ENCODE peak calls at places on chromosome 11, in eight cellular contexts. One of them, this sample, is unnamed.

GRCh38 chr11:955154-956049 is 29.7 kb downstream of the AP2A2 start:
- DNase-seq in adrenal gland: no peak
- DNase-seq in glutamatergic neuron: no peak
- DNase-seq in CD14-positive monocyte: no peak
- DNase-seq in uterus: no peak
- DNase-seq in cardiac muscle cell: no peak
- DNase-seq in cardiac fibroblast: no peak
- DNase-seq in WTC11: no peak
- DNase-seq in this sample: no peak

GRCh38 chr11:15955595-15955994 is 400.8 kb downstream of the SOX6 start:
- DNase-seq in adrenal gland: no peak
- DNase-seq in glutamatergic neuron: no peak
- DNase-seq in CD14-positive monocyte: no peak
- DNase-seq in uterus: no peak
- DNase-seq in cardiac muscle cell: no peak
- DNase-seq in cardiac fibroblast: no peak
- DNase-seq in WTC11: no peak
- DNase-seq in this sample: no peak

GRCh38 chr11:47442514-47442913 is 6.4 kb downstream of the RAPSN start:
- DNase-seq in adrenal gland: no peak
- DNase-seq in glutamatergic neuron: no peak
- DNase-seq in CD14-positive monocyte: no peak
- DNase-seq in uterus: no peak
- DNase-seq in cardiac muscle cell: no peak
- DNase-seq in cardiac fibroblast: no peak
- DNase-seq in WTC11: no peak
- DNase-seq in this sample: no peak

GRCh38 chr11:117872420-117872961 is 4.0 kb downstream of the FXYD6 start:
- DNase-seq in adrenal gland: peak
- DNase-seq in glutamatergic neuron: no peak
- DNase-seq in CD14-positive monocyte: no peak
- DNase-seq in uterus: peak
- DNase-seq in cardiac muscle cell: no peak
- DNase-seq in cardiac fibroblast: no peak
- DNase-seq in WTC11: no peak
- DNase-seq in this sample: no peak

GRCh38 chr11:72521672-72522071 is 87.3 kb upstream of the CLPB start:
- DNase-seq in adrenal gland: no peak
- DNase-seq in glutamatergic neuron: no peak
- DNase-seq in CD14-positive monocyte: no peak
- DNase-seq in uterus: no peak
- DNase-seq in cardiac muscle cell: no peak
- DNase-seq in cardiac fibroblast: no peak
- DNase-seq in WTC11: no peak
- DNase-seq in this sample: no peak

GRCh38 chr11:8834379-8834778 is 76.6 kb upstream of the AKIP1 start:
- DNase-seq in adrenal gland: no peak
- DNase-seq in glutamatergic neuron: no peak
- DNase-seq in CD14-positive monocyte: no peak
- DNase-seq in uterus: no peak
- DNase-seq in cardiac muscle cell: peak
- DNase-seq in cardiac fibroblast: peak
- DNase-seq in WTC11: no peak
- DNase-seq in this sample: no peak

GRCh38 chr11:20029193-20029592 is 131.1 kb downstream of the DBX1 start:
- DNase-seq in adrenal gland: no peak
- DNase-seq in glutamatergic neuron: no peak
- DNase-seq in CD14-positive monocyte: no peak
- DNase-seq in uterus: no peak
- DNase-seq in cardiac muscle cell: no peak
- DNase-seq in cardiac fibroblast: no peak
- DNase-seq in WTC11: no peak
- DNase-seq in this sample: peak

GRCh38 chr11:123806249-123806648 is at the start of gene OR6M1:
- DNase-seq in adrenal gland: no peak
- DNase-seq in glutamatergic neuron: no peak
- DNase-seq in CD14-positive monocyte: no peak
- DNase-seq in uterus: no peak
- DNase-seq in cardiac muscle cell: no peak
- DNase-seq in cardiac fibroblast: no peak
- DNase-seq in WTC11: no peak
- DNase-seq in this sample: no peak

GRCh38 chr11:17531071-17531817 is 13.0 kb downstream of the USH1C start:
- DNase-seq in adrenal gland: no peak
- DNase-seq in glutamatergic neuron: no peak
- DNase-seq in CD14-positive monocyte: no peak
- DNase-seq in uterus: no peak
- DNase-seq in cardiac muscle cell: no peak
- DNase-seq in cardiac fibroblast: no peak
- DNase-seq in WTC11: no peak
- DNase-seq in this sample: no peak

GRCh38 chr11:17003426-17003825 is 10.8 kb downstream of the PLEKHA7 start:
- DNase-seq in adrenal gland: no peak
- DNase-seq in glutamatergic neuron: no peak
- DNase-seq in CD14-positive monocyte: no peak
- DNase-seq in uterus: no peak
- DNase-seq in cardiac muscle cell: no peak
- DNase-seq in cardiac fibroblast: no peak
- DNase-seq in WTC11: no peak
- DNase-seq in this sample: no peak

GRCh38 chr11:43904737-43905515 is 24.3 kb downstream of the ALKBH3 start:
- DNase-seq in adrenal gland: no peak
- DNase-seq in glutamatergic neuron: no peak
- DNase-seq in CD14-positive monocyte: no peak
- DNase-seq in uterus: peak
- DNase-seq in cardiac muscle cell: peak
- DNase-seq in cardiac fibroblast: peak
- DNase-seq in WTC11: no peak
- DNase-seq in this sample: no peak

GRCh38 chr11:125123947-125124633 is 12.7 kb upstream of the TMEM218 start:
- DNase-seq in adrenal gland: peak
- DNase-seq in glutamatergic neuron: peak
- DNase-seq in CD14-positive monocyte: no peak
- DNase-seq in uterus: no peak
- DNase-seq in cardiac muscle cell: peak
- DNase-seq in cardiac fibroblast: peak
- DNase-seq in WTC11: peak
- DNase-seq in this sample: peak

GRCh38 chr11:77174559-77174958 is 46.5 kb downstream of the MYO7A start:
- DNase-seq in adrenal gland: peak
- DNase-seq in glutamatergic neuron: no peak
- DNase-seq in CD14-positive monocyte: no peak
- DNase-seq in uterus: no peak
- DNase-seq in cardiac muscle cell: no peak
- DNase-seq in cardiac fibroblast: no peak
- DNase-seq in WTC11: no peak
- DNase-seq in this sample: no peak

GRCh38 chr11:74577624-74578396 is 14.6 kb upstream of the POLD3 start:
- DNase-seq in adrenal gland: no peak
- DNase-seq in glutamatergic neuron: no peak
- DNase-seq in CD14-positive monocyte: no peak
- DNase-seq in uterus: no peak
- DNase-seq in cardiac muscle cell: peak
- DNase-seq in cardiac fibroblast: peak
- DNase-seq in WTC11: no peak
- DNase-seq in this sample: no peak

GRCh38 chr11:67310246-67311050 is 7.1 kb downstream of the SSH3 start:
- DNase-seq in adrenal gland: no peak
- DNase-seq in glutamatergic neuron: no peak
- DNase-seq in CD14-positive monocyte: no peak
- DNase-seq in uterus: no peak
- DNase-seq in cardiac muscle cell: no peak
- DNase-seq in cardiac fibroblast: no peak
- DNase-seq in WTC11: no peak
- DNase-seq in this sample: no peak

GRCh38 chr11:23778971-23779370 is 717.9 kb upstream of the LUZP2 start:
- DNase-seq in adrenal gland: no peak
- DNase-seq in glutamatergic neuron: no peak
- DNase-seq in CD14-positive monocyte: no peak
- DNase-seq in uterus: no peak
- DNase-seq in cardiac muscle cell: peak
- DNase-seq in cardiac fibroblast: peak
- DNase-seq in WTC11: no peak
- DNase-seq in this sample: no peak

GRCh38 chr11:44007746-44008501 is 39.9 kb upstream of the ACCSL start:
- DNase-seq in adrenal gland: no peak
- DNase-seq in glutamatergic neuron: peak
- DNase-seq in CD14-positive monocyte: no peak
- DNase-seq in uterus: peak
- DNase-seq in cardiac muscle cell: no peak
- DNase-seq in cardiac fibroblast: no peak
- DNase-seq in WTC11: no peak
- DNase-seq in this sample: no peak

GRCh38 chr11:117766576-117766975 is 30.4 kb downstream of the DSCAML1 start:
- DNase-seq in adrenal gland: no peak
- DNase-seq in glutamatergic neuron: no peak
- DNase-seq in CD14-positive monocyte: no peak
- DNase-seq in uterus: no peak
- DNase-seq in cardiac muscle cell: no peak
- DNase-seq in cardiac fibroblast: no peak
- DNase-seq in WTC11: no peak
- DNase-seq in this sample: no peak

GRCh38 chr11:62883677-62884076 is 3.0 kb downstream of the SLC3A2 start:
- DNase-seq in adrenal gland: no peak
- DNase-seq in glutamatergic neuron: no peak
- DNase-seq in CD14-positive monocyte: no peak
- DNase-seq in uterus: no peak
- DNase-seq in cardiac muscle cell: no peak
- DNase-seq in cardiac fibroblast: no peak
- DNase-seq in WTC11: no peak
- DNase-seq in this sample: no peak

DNA sequence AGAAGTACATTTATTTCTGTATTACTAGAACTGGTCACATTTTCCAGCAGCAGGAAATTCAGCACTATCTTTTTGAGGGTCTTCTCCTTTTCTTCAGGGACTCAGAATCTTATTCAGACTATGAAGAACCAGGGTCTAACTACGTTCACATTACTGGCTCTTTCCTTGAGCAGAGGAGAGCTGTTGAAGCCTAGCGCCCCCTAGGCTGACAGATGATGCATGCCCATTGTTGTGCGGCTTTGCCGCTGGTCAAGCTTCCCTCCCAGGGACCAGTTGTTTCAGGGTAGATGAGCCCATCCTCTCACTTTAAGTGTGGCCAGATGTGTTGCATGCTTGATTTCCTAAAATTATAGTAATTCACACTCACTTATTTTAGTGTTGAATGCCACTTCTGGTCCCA is 168.2 kb upstream of the PDGFD start:
- DNase-seq in adrenal gland: no peak
- DNase-seq in glutamatergic neuron: peak
- DNase-seq in CD14-positive monocyte: no peak
- DNase-seq in uterus: no peak
- DNase-seq in cardiac muscle cell: no peak
- DNase-seq in cardiac fibroblast: no peak
- DNase-seq in WTC11: peak
- DNase-seq in this sample: peak
- TF ChIP-seq CTCF in adrenal gland: no peak
- TF ChIP-seq CTCF in glutamatergic neuron: peak
- TF ChIP-seq CTCF in CD14-positive monocyte: peak
- TF ChIP-seq CTCF in uterus: no peak
- TF ChIP-seq CTCF in cardiac muscle cell: peak
- TF ChIP-seq CTCF in cardiac fibroblast: peak
- TF ChIP-seq CTCF in WTC11: peak
- TF ChIP-seq CTCF in this sample: peak

DNA sequence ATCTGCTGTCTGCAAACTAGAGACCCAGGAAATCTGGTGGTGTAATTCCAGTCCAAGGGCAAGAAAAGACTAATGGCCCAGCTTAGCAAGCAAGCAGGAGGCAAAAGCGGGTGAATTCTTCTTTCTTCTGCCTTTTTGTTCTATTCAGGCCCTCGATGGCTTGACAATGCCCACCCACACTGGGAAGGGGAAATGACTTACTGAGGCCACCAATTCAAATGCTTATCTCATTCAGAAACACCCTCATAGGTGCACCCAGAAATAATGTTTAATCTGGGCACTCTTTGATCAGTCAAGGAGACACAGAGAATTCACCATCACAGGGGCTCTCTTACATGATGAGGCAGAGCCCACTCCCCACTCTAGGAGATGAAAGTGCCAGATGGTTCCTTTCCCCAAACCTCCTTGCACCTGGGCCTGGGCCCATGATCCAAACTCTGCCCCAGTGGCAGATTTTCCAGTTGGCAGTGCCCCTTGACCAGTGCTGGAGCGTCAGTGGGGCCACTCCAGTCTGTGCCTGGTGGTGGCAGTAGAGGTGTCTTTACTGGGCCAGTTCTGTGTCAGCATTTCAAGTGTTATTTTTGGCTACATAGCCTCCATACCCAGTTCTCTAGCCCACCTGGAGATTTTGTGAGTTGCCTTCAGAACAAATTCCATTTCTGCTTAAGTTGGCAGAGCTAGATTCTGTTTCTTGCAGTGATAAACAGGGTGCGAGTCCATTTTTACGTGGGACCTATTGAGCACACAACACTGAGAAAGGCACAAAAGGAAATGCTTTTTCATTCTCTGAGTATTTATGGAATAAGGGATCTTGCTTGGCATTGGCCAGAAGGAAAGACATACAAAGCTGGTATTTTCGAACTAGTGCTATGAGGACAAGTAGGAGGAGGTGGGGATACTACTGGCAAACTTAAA is 7.5 kb downstream of the ELMOD1 start:
- DNase-seq in adrenal gland: peak
- DNase-seq in glutamatergic neuron: peak
- DNase-seq in CD14-positive monocyte: no peak
- DNase-seq in uterus: no peak
- DNase-seq in cardiac muscle cell: peak
- DNase-seq in cardiac fibroblast: peak
- DNase-seq in WTC11: peak
- DNase-seq in this sample: peak
- TF ChIP-seq CTCF in adrenal gland: peak
- TF ChIP-seq CTCF in glutamatergic neuron: peak
- TF ChIP-seq CTCF in CD14-positive monocyte: no peak
- TF ChIP-seq CTCF in uterus: no peak
- TF ChIP-seq CTCF in cardiac muscle cell: peak
- TF ChIP-seq CTCF in cardiac fibroblast: peak
- TF ChIP-seq CTCF in WTC11: peak
- TF ChIP-seq CTCF in this sample: peak

GRCh38 chr11:130937051-130937450 is 20.8 kb upstream of the SNX19 start:
- DNase-seq in adrenal gland: no peak
- DNase-seq in glutamatergic neuron: no peak
- DNase-seq in CD14-positive monocyte: no peak
- DNase-seq in uterus: no peak
- DNase-seq in cardiac muscle cell: no peak
- DNase-seq in cardiac fibroblast: no peak
- DNase-seq in WTC11: no peak
- DNase-seq in this sample: no peak
- TF ChIP-seq CTCF in adrenal gland: no peak
- TF ChIP-seq CTCF in glutamatergic neuron: no peak
- TF ChIP-seq CTCF in CD14-positive monocyte: no peak
- TF ChIP-seq CTCF in uterus: no peak
- TF ChIP-seq CTCF in cardiac muscle cell: no peak
- TF ChIP-seq CTCF in cardiac fibroblast: no peak
- TF ChIP-seq CTCF in WTC11: no peak
- TF ChIP-seq CTCF in this sample: no peak

DNA sequence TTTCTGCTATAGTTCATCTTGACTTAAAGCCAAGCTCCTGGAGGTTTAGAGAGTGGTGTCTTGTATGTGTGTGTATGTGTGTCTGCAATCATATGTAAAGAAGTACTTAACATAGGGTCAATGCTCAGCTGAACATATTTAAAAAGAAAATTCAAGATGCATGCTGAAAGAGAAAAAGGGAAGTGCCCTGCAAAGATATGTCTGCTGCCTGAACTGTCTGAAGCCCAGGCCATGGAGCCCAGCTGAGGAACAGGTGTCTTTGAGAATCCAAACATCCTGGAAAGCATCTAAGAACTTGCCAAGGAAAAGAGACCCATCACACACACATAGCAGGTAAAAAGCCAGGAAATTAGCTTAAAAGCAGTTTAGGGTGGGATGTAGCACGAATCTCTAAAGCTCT is 6.6 kb downstream of the TCN1 start:
- DNase-seq in adrenal gland: no peak
- DNase-seq in glutamatergic neuron: no peak
- DNase-seq in CD14-positive monocyte: no peak
- DNase-seq in uterus: no peak
- DNase-seq in cardiac muscle cell: no peak
- DNase-seq in cardiac fibroblast: no peak
- DNase-seq in WTC11: no peak
- DNase-seq in this sample: no peak
- TF ChIP-seq CTCF in adrenal gland: no peak
- TF ChIP-seq CTCF in glutamatergic neuron: no peak
- TF ChIP-seq CTCF in CD14-positive monocyte: no peak
- TF ChIP-seq CTCF in uterus: no peak
- TF ChIP-seq CTCF in cardiac muscle cell: no peak
- TF ChIP-seq CTCF in cardiac fibroblast: no peak
- TF ChIP-seq CTCF in WTC11: no peak
- TF ChIP-seq CTCF in this sample: no peak